ENCODE peak calls at places on chromosomes 5 and 9, in five cellular contexts. One of them, this sample, is unnamed.

GRCh38 chr5:167999182-167999581 is 292.3 kb upstream of the WWC1 start:
- DNase-seq in lung: no peak
- DNase-seq in dorsolateral prefrontal cortex: no peak
- DNase-seq in psoas muscle: no peak
- DNase-seq in lower lobe of right lung: no peak
- DNase-seq in this sample: no peak

GRCh38 chr5:16894236-16895057 is 41.6 kb downstream of the MYO10 start:
- DNase-seq in lung: no peak
- DNase-seq in dorsolateral prefrontal cortex: no peak
- DNase-seq in psoas muscle: no peak
- DNase-seq in lower lobe of right lung: no peak
- DNase-seq in this sample: no peak

GRCh38 chr5:149924481-149924880 is 20.1 kb downstream of the PDE6A start:
- DNase-seq in lung: no peak
- DNase-seq in dorsolateral prefrontal cortex: no peak
- DNase-seq in psoas muscle: no peak
- DNase-seq in lower lobe of right lung: no peak
- DNase-seq in this sample: no peak

GRCh38 chr9:102435427-102435826 is 559.7 kb upstream of the CYLC2 start:
- DNase-seq in lung: no peak
- DNase-seq in dorsolateral prefrontal cortex: no peak
- DNase-seq in psoas muscle: no peak
- DNase-seq in lower lobe of right lung: no peak
- DNase-seq in this sample: no peak

GRCh38 chr5:157912621-157913325 is 53.8 kb upstream of the CLINT1 start:
- DNase-seq in lung: peak
- DNase-seq in dorsolateral prefrontal cortex: no peak
- DNase-seq in psoas muscle: no peak
- DNase-seq in lower lobe of right lung: peak
- DNase-seq in this sample: no peak

GRCh38 chr5:11477786-11478185 is 426.5 kb downstream of the CTNND2 start:
- DNase-seq in lung: no peak
- DNase-seq in dorsolateral prefrontal cortex: no peak
- DNase-seq in psoas muscle: no peak
- DNase-seq in lower lobe of right lung: no peak
- DNase-seq in this sample: no peak

GRCh38 chr5:113896789-113897188 is 383.3 kb downstream of the YTHDC2 start:
- DNase-seq in lung: no peak
- DNase-seq in dorsolateral prefrontal cortex: no peak
- DNase-seq in psoas muscle: no peak
- DNase-seq in lower lobe of right lung: no peak
- DNase-seq in this sample: no peak

GRCh38 chr9:114619205-114619758 is 8.2 kb downstream of the TMEM268 start:
- DNase-seq in lung: peak
- DNase-seq in dorsolateral prefrontal cortex: no peak
- DNase-seq in psoas muscle: no peak
- DNase-seq in lower lobe of right lung: peak
- DNase-seq in this sample: no peak

GRCh38 chr5:126521130-126521529 is 73.9 kb downstream of the ALDH7A1 start:
- DNase-seq in lung: no peak
- DNase-seq in dorsolateral prefrontal cortex: no peak
- DNase-seq in psoas muscle: no peak
- DNase-seq in lower lobe of right lung: no peak
- DNase-seq in this sample: no peak

GRCh38 chr9:95574176-95574575 is 57.4 kb upstream of the PTCH1 start:
- DNase-seq in lung: no peak
- DNase-seq in dorsolateral prefrontal cortex: no peak
- DNase-seq in psoas muscle: no peak
- DNase-seq in lower lobe of right lung: no peak
- DNase-seq in this sample: no peak

GRCh38 chr5:41240390-41240789 is 27.1 kb upstream of the C6 start:
- DNase-seq in lung: no peak
- DNase-seq in dorsolateral prefrontal cortex: no peak
- DNase-seq in psoas muscle: no peak
- DNase-seq in lower lobe of right lung: no peak
- DNase-seq in this sample: no peak

GRCh38 chr9:37373621-37374020 is 48.9 kb upstream of the GRHPR start:
- DNase-seq in lung: no peak
- DNase-seq in dorsolateral prefrontal cortex: no peak
- DNase-seq in psoas muscle: no peak
- DNase-seq in lower lobe of right lung: no peak
- DNase-seq in this sample: no peak

GRCh38 chr9:70053864-70054263 is 10.2 kb downstream of the MAMDC2 start:
- DNase-seq in lung: no peak
- DNase-seq in dorsolateral prefrontal cortex: no peak
- DNase-seq in psoas muscle: no peak
- DNase-seq in lower lobe of right lung: no peak
- DNase-seq in this sample: no peak

GRCh38 chr9:13816837-13817236 is 497.1 kb downstream of the NFIB start:
- DNase-seq in lung: no peak
- DNase-seq in dorsolateral prefrontal cortex: no peak
- DNase-seq in psoas muscle: peak
- DNase-seq in lower lobe of right lung: no peak
- DNase-seq in this sample: no peak

GRCh38 chr9:109241207-109241606 is 74.2 kb upstream of the FRRS1L start:
- DNase-seq in lung: no peak
- DNase-seq in dorsolateral prefrontal cortex: no peak
- DNase-seq in psoas muscle: no peak
- DNase-seq in lower lobe of right lung: no peak
- DNase-seq in this sample: no peak

GRCh38 chr5:58156977-58157701 is 302.7 kb downstream of the PLK2 start:
- DNase-seq in lung: no peak
- DNase-seq in dorsolateral prefrontal cortex: peak
- DNase-seq in psoas muscle: no peak
- DNase-seq in lower lobe of right lung: no peak
- DNase-seq in this sample: no peak

GRCh38 chr9:95225016-95225745 is 92.3 kb downstream of the FANCC start:
- DNase-seq in lung: no peak
- DNase-seq in dorsolateral prefrontal cortex: no peak
- DNase-seq in psoas muscle: no peak
- DNase-seq in lower lobe of right lung: no peak
- DNase-seq in this sample: no peak

GRCh38 chr5:103345461-103345860 is 86.9 kb downstream of the MACIR start:
- DNase-seq in lung: no peak
- DNase-seq in dorsolateral prefrontal cortex: no peak
- DNase-seq in psoas muscle: no peak
- DNase-seq in lower lobe of right lung: no peak
- DNase-seq in this sample: no peak

GRCh38 chr5:3490962-3491477 is 104.6 kb upstream of the IRX1 start:
- DNase-seq in lung: no peak
- DNase-seq in dorsolateral prefrontal cortex: no peak
- DNase-seq in psoas muscle: no peak
- DNase-seq in lower lobe of right lung: no peak
- DNase-seq in this sample: no peak

GRCh38 chr5:93598141-93598996 is 15.3 kb downstream of the NR2F1 start:
- DNase-seq in lung: no peak
- DNase-seq in dorsolateral prefrontal cortex: no peak
- DNase-seq in psoas muscle: no peak
- DNase-seq in lower lobe of right lung: no peak
- DNase-seq in this sample: no peak

GRCh38 chr5:93599427-93600146 is 16.6 kb downstream of the NR2F1 start:
- DNase-seq in lung: no peak
- DNase-seq in dorsolateral prefrontal cortex: peak
- DNase-seq in psoas muscle: no peak
- DNase-seq in lower lobe of right lung: no peak
- DNase-seq in this sample: no peak

GRCh38 chr5:93601053-93601429 is 18.0 kb downstream of the NR2F1 start:
- DNase-seq in lung: no peak
- DNase-seq in dorsolateral prefrontal cortex: no peak
- DNase-seq in psoas muscle: no peak
- DNase-seq in lower lobe of right lung: no peak
- DNase-seq in this sample: no peak

GRCh38 chr5:93600409-93601052 is 17.5 kb downstream of the NR2F1 start:
- DNase-seq in lung: no peak
- DNase-seq in dorsolateral prefrontal cortex: no peak
- DNase-seq in psoas muscle: no peak
- DNase-seq in lower lobe of right lung: no peak
- DNase-seq in this sample: no peak

DNA sequence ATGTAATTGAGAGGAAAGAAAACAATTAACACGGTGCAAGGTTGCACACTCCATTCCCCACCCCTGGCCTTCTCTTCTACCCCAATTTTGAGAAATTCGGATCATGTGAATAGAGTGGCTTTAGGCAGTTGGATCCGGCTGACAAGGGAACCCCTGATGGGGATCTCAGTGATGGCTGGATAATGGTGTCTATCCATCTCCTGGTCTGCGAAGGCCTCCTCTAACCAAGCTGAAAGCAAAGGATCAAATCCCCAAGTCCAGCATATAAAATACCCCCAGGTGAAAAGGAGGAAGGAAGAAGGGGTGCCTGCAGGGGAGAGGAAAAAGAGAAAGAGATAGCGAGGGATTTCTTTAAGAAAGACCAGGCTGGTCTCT is 16.0 kb downstream of the NR2F1 start:
- DNase-seq in lung: no peak
- DNase-seq in dorsolateral prefrontal cortex: no peak
- DNase-seq in psoas muscle: no peak
- DNase-seq in lower lobe of right lung: no peak
- DNase-seq in this sample: no peak
- H3K4me3 ChIP-seq in lung: no peak
- H3K4me3 ChIP-seq in dorsolateral prefrontal cortex: peak
- H3K4me3 ChIP-seq in psoas muscle: no peak
- H3K4me3 ChIP-seq in lower lobe of right lung: no peak
- H3K4me3 ChIP-seq in this sample: no peak

GRCh38 chr5:133132717-133133116 is 80.9 kb downstream of the HSPA4 start:
- DNase-seq in lung: no peak
- DNase-seq in dorsolateral prefrontal cortex: no peak
- DNase-seq in psoas muscle: no peak
- DNase-seq in lower lobe of right lung: no peak
- DNase-seq in this sample: no peak

GRCh38 chr5:133129192-133129748 is 77.5 kb downstream of the HSPA4 start:
- DNase-seq in lung: no peak
- DNase-seq in dorsolateral prefrontal cortex: no peak
- DNase-seq in psoas muscle: no peak
- DNase-seq in lower lobe of right lung: no peak
- DNase-seq in this sample: no peak

GRCh38 chr5:133128066-133128465 is 76.3 kb downstream of the HSPA4 start:
- DNase-seq in lung: no peak
- DNase-seq in dorsolateral prefrontal cortex: no peak
- DNase-seq in psoas muscle: no peak
- DNase-seq in lower lobe of right lung: no peak
- DNase-seq in this sample: no peak

GRCh38 chr5:133124891-133125290 is 73.1 kb downstream of the HSPA4 start:
- DNase-seq in lung: no peak
- DNase-seq in dorsolateral prefrontal cortex: no peak
- DNase-seq in psoas muscle: no peak
- DNase-seq in lower lobe of right lung: no peak
- DNase-seq in this sample: no peak

GRCh38 chr5:133130387-133131118 is 78.7 kb downstream of the HSPA4 start:
- DNase-seq in lung: no peak
- DNase-seq in dorsolateral prefrontal cortex: no peak
- DNase-seq in psoas muscle: no peak
- DNase-seq in lower lobe of right lung: no peak
- DNase-seq in this sample: no peak
- H3K27ac ChIP-seq in lung: no peak
- H3K27ac ChIP-seq in dorsolateral prefrontal cortex: no peak
- H3K27ac ChIP-seq in psoas muscle: no peak
- H3K27ac ChIP-seq in lower lobe of right lung: no peak
- H3K27ac ChIP-seq in this sample: no peak

GRCh38 chr5:72298711-72299110 is 21.3 kb downstream of the MRPS27 start:
- DNase-seq in lung: no peak
- DNase-seq in dorsolateral prefrontal cortex: no peak
- DNase-seq in psoas muscle: no peak
- DNase-seq in lower lobe of right lung: no peak
- DNase-seq in this sample: no peak
- H3K4me3 ChIP-seq in lung: no peak
- H3K4me3 ChIP-seq in dorsolateral prefrontal cortex: no peak
- H3K4me3 ChIP-seq in psoas muscle: no peak
- H3K4me3 ChIP-seq in lower lobe of right lung: no peak
- H3K4me3 ChIP-seq in this sample: no peak

GRCh38 chr5:109692852-109693251 is 3.1 kb downstream of the MAN2A1 start:
- DNase-seq in lung: no peak
- DNase-seq in dorsolateral prefrontal cortex: no peak
- DNase-seq in psoas muscle: no peak
- DNase-seq in lower lobe of right lung: no peak
- DNase-seq in this sample: no peak

GRCh38 chr5:109690456-109691247 is 925 bp downstream of the MAN2A1 start:
- DNase-seq in lung: peak
- DNase-seq in dorsolateral prefrontal cortex: no peak
- DNase-seq in psoas muscle: peak
- DNase-seq in lower lobe of right lung: peak
- DNase-seq in this sample: no peak

GRCh38 chr5:109693535-109694152 is 3.9 kb downstream of the MAN2A1 start:
- DNase-seq in lung: no peak
- DNase-seq in dorsolateral prefrontal cortex: no peak
- DNase-seq in psoas muscle: no peak
- DNase-seq in lower lobe of right lung: no peak
- DNase-seq in this sample: no peak

GRCh38 chr5:109691248-109691574 is 1.5 kb downstream of the MAN2A1 start:
- DNase-seq in lung: no peak
- DNase-seq in dorsolateral prefrontal cortex: no peak
- DNase-seq in psoas muscle: no peak
- DNase-seq in lower lobe of right lung: no peak
- DNase-seq in this sample: no peak

DNA sequence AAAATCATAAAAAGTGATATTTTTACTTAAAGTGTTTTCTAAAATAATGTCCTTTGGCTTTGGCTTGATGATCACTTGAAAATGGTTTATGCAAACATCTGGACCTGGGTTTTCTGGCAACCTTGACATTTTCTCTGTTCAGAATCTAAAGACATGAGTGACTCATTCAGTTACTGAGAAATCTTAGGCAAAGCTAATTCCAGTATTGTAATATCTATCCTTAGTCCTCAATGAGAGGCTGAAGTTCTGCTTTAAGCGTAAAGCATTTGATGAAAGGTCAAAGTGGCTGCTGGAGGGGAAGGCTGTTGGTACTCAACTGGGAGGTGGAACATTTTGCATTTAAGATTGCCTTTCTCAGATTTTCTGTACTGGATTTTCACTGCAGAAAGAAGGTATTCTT is 2.3 kb downstream of the MAN2A1 start:
- DNase-seq in lung: no peak
- DNase-seq in dorsolateral prefrontal cortex: no peak
- DNase-seq in psoas muscle: no peak
- DNase-seq in lower lobe of right lung: no peak
- DNase-seq in this sample: no peak
- H3K27ac ChIP-seq in lung: no peak
- H3K27ac ChIP-seq in dorsolateral prefrontal cortex: peak
- H3K27ac ChIP-seq in psoas muscle: peak
- H3K27ac ChIP-seq in lower lobe of right lung: no peak
- H3K27ac ChIP-seq in this sample: no peak